ENCODE peak calls at places on chromosomes 16 and 17, in four cellular contexts. F, Q, B and G are unnamed samples.

GRCh38 chr16:49754495-49755290 is 101.2 kb downstream of the ZNF423 start:
- DNase-seq in F (peak; percentile 62), Q (no peak), B (peak; percentile 92), G (peak; percentile 32)

GRCh38 chr16:89690392-89690901 is 4.0 kb downstream of the CDK10 start:
- DNase-seq in F (no peak), Q (no peak), B (no peak), G (no peak)

GRCh38 chr17:82016061-82016874 is 6.4 kb downstream of the CENPX start:
- DNase-seq in F (no peak), Q (no peak), B (no peak), G (no peak)

GRCh38 chr16:2224183-2224486 is 744 bp downstream of the E4F1 start:
- DNase-seq in F (no peak), Q (peak; percentile 45), B (no peak), G (no peak)

GRCh38 chr16:27935076-27935475 is 128.4 kb downstream of the GSG1L start:
- DNase-seq in F (no peak), Q (no peak), B (no peak), G (no peak)

GRCh38 chr17:7656958-7657715 is 6.4 kb downstream of the ATP1B2 start:
- DNase-seq in F (no peak), Q (no peak), B (peak; percentile 98), G (peak; percentile 32)

GRCh38 chr16:66740010-66740409 is 11.4 kb downstream of the DYNC1LI2 start:
- DNase-seq in F (peak; percentile 62), Q (peak; percentile 39), B (peak; percentile 77), G (peak; percentile 34)

GRCh38 chr17:66971249-66971648 is 6.7 kb downstream of the CACNG4 start:
- DNase-seq in F (no peak), Q (no peak), B (no peak), G (no peak)

GRCh38 chr17:43723697-43724359 is 34.8 kb downstream of the SOST start:
- DNase-seq in F (peak; percentile 88), Q (peak; percentile 17), B (no peak), G (no peak)

GRCh38 chr17:9178319-9178718 is 157.0 kb downstream of the NTN1 start:
- DNase-seq in F (no peak), Q (no peak), B (no peak), G (no peak)

GRCh38 chr16:68719993-68720489 is 17.1 kb upstream of the CDH1 start:
- DNase-seq in F (no peak), Q (no peak), B (no peak), G (no peak)

GRCh38 chr17:1224330-1224729 is 44.5 kb upstream of the ABR start:
- DNase-seq in F (no peak), Q (no peak), B (no peak), G (peak; percentile 64)

DNA sequence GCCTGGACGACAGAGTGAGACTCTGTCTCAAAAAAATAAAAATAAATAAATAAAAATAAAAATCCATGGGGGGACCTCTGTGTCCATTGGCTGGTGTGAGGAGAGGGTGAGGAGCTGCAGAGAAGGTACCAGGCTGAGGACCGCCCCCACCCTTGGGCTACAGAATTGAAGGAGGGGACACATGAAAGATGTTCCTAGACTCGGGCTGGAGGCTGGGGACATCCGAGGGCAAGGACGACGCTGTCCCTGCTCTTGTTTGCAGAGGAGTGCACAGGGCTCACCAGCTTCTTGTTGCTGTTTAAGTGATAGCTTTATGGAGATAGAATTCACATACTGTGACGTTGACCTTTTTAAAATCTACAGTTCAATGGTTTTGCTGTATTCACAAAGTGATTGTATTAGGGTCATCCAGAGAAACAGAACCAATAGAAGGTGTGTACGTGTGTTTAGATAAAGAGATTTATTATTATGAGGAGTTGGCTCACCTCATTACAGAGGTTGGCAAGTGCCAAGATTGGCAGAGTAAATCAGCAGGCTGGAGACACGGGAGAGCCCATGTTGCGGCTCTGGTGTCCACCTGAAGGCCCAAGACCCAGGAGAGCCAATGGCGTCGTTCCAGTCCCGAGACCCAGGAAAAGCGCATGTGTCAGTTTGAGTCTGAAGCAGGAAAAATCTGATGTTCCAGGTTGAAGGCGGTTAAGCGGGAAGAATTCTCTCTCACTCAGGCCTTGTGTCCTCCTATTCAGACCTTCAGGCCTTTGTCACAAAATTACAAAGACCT is 320.7 kb downstream of the SEC14L1 start:
- DNase-seq in F (no peak), Q (no peak), B (no peak), G (no peak)
- H3K4me1 ChIP-seq in F (peaks cover 19% of the 10 kb centered on the region), Q (peaks cover 92% of the 10 kb centered on the region), B (peaks cover 8% of the 10 kb centered on the region), G (peaks cover 27% of the 10 kb centered on the region)

DNA sequence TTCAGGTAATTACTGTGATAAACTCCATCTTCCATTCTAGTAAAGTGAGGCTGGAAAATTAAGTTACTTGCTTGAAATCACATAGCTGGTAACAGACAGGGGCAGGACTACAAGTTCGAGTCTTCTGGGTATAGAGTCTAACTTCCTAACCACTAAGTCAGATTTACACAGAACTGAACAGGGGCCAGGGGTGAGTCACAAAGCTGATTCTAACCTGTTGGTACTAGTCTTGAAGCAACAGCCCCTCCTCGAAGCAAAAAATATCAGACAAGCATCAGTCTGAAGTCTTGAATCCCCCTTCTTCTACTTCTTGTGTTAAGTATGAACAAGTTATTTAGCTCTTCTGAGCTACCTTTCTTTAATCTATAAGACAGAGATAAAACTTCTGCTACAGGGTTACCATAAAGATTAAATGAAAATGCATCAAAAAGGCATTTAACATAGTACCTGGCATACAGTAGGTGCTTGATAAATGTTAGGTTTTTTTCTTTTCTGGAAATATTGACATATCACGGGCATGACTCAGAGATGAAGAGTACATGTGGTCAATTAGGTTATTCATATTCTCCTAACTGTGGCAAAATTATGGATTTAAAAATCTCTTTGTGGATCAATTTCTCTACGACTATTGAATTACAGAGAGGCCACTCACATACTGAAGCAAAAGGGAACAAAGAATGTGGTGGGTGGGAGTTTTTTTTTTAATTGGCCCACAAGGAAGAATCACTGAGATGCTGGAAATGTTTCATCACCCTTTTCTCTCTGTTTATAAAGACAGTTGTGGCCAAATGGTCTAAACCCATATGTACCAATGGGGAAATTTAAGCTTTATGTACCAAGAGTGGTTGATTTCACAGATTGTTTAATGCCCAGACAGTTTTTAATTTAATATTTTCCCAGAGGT is 266.9 kb upstream of the DYNLRB2 start:
- DNase-seq in F (peak; percentile 82), Q (no peak), B (no peak), G (no peak)
- H3K9ac ChIP-seq in F (peak overlapping the region; percentile 57), Q (no peak overlapping the region), B (no peak overlapping the region), G (no peak overlapping the region)

GRCh38 chr16:51822471-51822870 is 671.4 kb upstream of the SALL1 start:
- DNase-seq in F (no peak), Q (no peak), B (no peak), G (no peak)

GRCh38 chr16:51816929-51817328 is 665.9 kb upstream of the SALL1 start:
- DNase-seq in F (peak; percentile 62), Q (no peak), B (no peak), G (no peak)

GRCh38 chr16:51818342-51818944 is 667.4 kb upstream of the SALL1 start:
- DNase-seq in F (peak; percentile 64), Q (peak; percentile 31), B (peak; percentile 92), G (peak; percentile 39)

GRCh38 chr16:51821527-51821926 is 670.5 kb upstream of the SALL1 start:
- DNase-seq in F (no peak), Q (no peak), B (no peak), G (no peak)

GRCh38 chr16:51820176-51820575 is 669.1 kb upstream of the SALL1 start:
- DNase-seq in F (no peak), Q (no peak), B (no peak), G (no peak)
- H3K4me1 ChIP-seq in F (no peaks in the 10 kb centered on the region), Q (no peaks in the 10 kb centered on the region), B (no peaks in the 10 kb centered on the region), G (no peaks in the 10 kb centered on the region)

GRCh38 chr16:11655655-11656054 is 12.6 kb upstream of the SNN start:
- DNase-seq in F (no peak), Q (no peak), B (no peak), G (no peak)

GRCh38 chr16:11662582-11662981 is 5.7 kb upstream of the SNN start:
- DNase-seq in F (no peak), Q (no peak), B (no peak), G (no peak)

GRCh38 chr16:11665071-11665491 is 3.2 kb upstream of the SNN start:
- DNase-seq in F (no peak), Q (no peak), B (peak; percentile 68), G (no peak)

DNA sequence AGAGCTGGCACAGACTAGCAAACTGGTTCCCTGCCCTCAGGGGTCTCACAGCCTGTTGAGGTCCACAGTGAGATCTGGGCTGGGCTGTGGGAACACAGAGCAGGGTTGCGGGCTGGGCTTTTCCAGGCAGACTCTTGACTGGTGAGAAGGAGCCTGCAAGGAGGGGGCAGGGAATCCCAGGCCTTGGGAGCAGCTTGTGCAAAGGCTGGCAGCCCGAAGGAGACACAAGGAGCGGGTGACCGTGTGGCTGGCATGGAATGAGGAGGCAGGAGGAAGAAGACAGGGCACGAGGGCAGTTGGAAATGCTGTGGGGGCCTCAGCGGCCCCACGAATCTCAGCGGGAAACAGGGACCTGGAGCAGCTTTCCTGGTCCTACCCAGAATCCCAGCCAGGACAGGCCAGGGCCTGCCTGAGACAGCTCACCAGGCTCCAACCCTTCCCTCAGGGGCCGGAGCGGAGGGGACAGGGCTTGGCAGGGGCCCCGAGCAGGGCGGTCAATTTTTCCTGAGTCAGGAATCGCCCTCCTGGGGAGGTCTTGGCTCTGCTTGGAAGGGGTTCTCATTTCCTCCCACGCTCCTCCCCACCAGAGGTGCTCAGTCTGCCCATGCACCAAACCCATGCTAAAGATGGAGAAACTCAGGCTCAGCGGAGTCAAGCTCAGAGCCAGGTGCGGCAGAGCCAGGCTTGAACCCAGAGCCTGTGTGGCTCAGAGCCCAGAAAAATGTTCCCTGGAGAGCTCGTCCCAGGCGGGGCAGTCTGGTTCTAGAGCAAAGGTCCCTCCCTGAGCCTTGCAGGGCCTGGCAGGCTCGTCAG is 9.2 kb upstream of the SNN start:
- DNase-seq in F (no peak), Q (no peak), B (peak; percentile 65), G (no peak)
- H3K9ac ChIP-seq in F (no peak overlapping the region), Q (no peak overlapping the region), B (no peak overlapping the region), G (no peak overlapping the region)

GRCh38 chr17:50475362-50475761 is 3.3 kb upstream of the RSAD1 start:
- DNase-seq in F (no peak), Q (no peak), B (no peak), G (no peak)
- H3K4me1 ChIP-seq in F (no peaks in the 10 kb centered on the region), Q (peaks cover 45% of the 10 kb centered on the region), B (no peaks in the 10 kb centered on the region), G (peaks cover 7% of the 10 kb centered on the region)

GRCh38 chr16:87541882-87542234 is 49.0 kb upstream of the ZCCHC14 start:
- DNase-seq in F (peak; percentile 30), Q (no peak), B (no peak), G (no peak)
- H3K9ac ChIP-seq in F (peak overlapping the region; percentile 82), Q (no peak overlapping the region), B (no peak overlapping the region), G (no peak overlapping the region)

DNA sequence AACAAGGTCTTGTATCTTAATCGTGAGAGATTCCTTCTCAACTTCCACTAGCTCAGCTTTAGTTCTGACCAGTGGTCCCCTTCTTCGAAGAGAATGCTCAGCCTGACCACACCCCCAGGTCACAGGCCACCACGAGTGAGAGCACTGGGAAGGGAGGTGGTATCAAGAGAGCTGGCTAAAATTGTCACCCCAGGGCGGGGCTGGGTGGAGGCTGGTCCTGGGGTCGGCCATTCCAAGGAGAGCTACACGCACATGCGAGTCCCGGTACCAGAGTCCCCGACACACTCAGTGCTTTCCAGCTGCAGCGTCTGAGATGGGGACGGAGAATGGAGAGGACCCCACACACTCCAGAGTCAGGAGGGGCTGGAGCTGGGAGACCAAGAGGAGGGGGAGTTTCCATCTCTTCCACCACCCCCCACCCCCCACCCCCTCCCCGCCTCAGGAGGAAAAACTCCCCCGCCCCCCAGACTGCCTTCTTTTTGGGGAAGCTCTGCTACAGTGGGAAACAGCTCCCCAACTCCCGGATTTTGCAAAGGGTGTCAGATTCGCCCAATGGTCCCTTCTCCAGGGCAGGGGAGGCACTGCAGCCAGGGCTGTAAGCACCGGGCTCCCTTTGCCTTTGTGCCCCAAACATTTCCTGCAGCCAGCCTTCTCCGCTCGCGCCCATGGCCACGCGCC is 1.6 kb downstream of the C1QL1 start:
- DNase-seq in F (no peak), Q (no peak), B (peak; percentile 61), G (no peak)
- H3K4me1 ChIP-seq in F (no peaks in the 10 kb centered on the region), Q (peaks cover 28% of the 10 kb centered on the region), B (no peaks in the 10 kb centered on the region), G (no peaks in the 10 kb centered on the region)

GRCh38 chr17:62693616-62694415 is 66.3 kb downstream of the MRC2 start:
- DNase-seq in F (no peak), Q (no peak), B (peak; percentile 63), G (no peak)
- H3K9ac ChIP-seq in F (no peak overlapping the region), Q (no peak overlapping the region), B (no peak overlapping the region), G (no peak overlapping the region)